ENCODE peak calls at places on chromosomes 5 and 9, in nine cellular contexts. V is effector memory CD4-positive, alpha-beta T cell; G is colonic mucosa; M is aorta; Q is cardiac muscle cell; F is CD4-positive, alpha-beta T cell; W is SK-N-MC; A is heart left ventricle; C is H9. U is an unnamed sample.

GRCh38 chr9:111959960-111960359 is 63.3 kb downstream of the UGCG start:
- DNase-seq in V (no peak), G (no peak), M (no peak), Q (no peak), F (no peak), W (no peak), A (no peak), C (no peak), U (no peak)

GRCh38 chr5:109619661-109620060 is 70.1 kb upstream of the MAN2A1 start:
- DNase-seq in V (no peak), G (no peak), M (no peak), Q (no peak), F (no peak), W (no peak), A (no peak), C (no peak), U (no peak)

GRCh38 chr5:38666668-38667498 is 110.4 kb upstream of the LIFR start:
- DNase-seq in V (no peak), G (no peak), M (no peak), Q (peak), F (no peak), W (no peak), A (peak), C (peak), U (peak)

GRCh38 chr9:33101104-33101951 is 24.9 kb upstream of the SMU1 start:
- DNase-seq in V (no peak), G (no peak), M (peak), Q (no peak), F (no peak), W (no peak), A (no peak), C (no peak), U (no peak)

GRCh38 chr5:37951946-37952721 is 112.3 kb upstream of the GDNF start:
- DNase-seq in V (no peak), G (no peak), M (no peak), Q (no peak), F (no peak), W (no peak), A (no peak), C (peak), U (no peak)

GRCh38 chr5:147857302-147858129 is 21.0 kb upstream of the SCGB3A2 start:
- DNase-seq in V (no peak), G (peak), M (peak), Q (peak), F (peak), W (peak), A (peak), C (peak), U (peak)

GRCh38 chr5:170427672-170428236 is 38.6 kb upstream of the KCNMB1 start:
- DNase-seq in V (no peak), G (no peak), M (no peak), Q (peak), F (no peak), W (peak), A (peak), C (no peak), U (no peak)

GRCh38 chr9:101625871-101626270 is 31.1 kb upstream of the PPP3R2 start:
- DNase-seq in V (no peak), G (no peak), M (no peak), Q (no peak), F (no peak), W (no peak), A (no peak), C (no peak), U (no peak)

GRCh38 chr9:16705121-16705604 is 165.3 kb downstream of the BNC2 start:
- DNase-seq in V (no peak), G (peak), M (peak), Q (peak), F (no peak), W (no peak), A (peak), C (peak), U (peak)

GRCh38 chr5:89343666-89344065 is 460.7 kb upstream of the MEF2C start:
- DNase-seq in V (no peak), G (peak), M (no peak), Q (no peak), F (no peak), W (no peak), A (no peak), C (no peak), U (no peak)

GRCh38 chr9:19998823-19999455 is 210.1 kb upstream of the SLC24A2 start:
- DNase-seq in V (no peak), G (no peak), M (no peak), Q (no peak), F (no peak), W (no peak), A (no peak), C (no peak), U (no peak)

GRCh38 chr5:158874343-158874742 is 225.4 kb downstream of the EBF1 start:
- DNase-seq in V (no peak), G (no peak), M (no peak), Q (no peak), F (no peak), W (no peak), A (no peak), C (no peak), U (no peak)

GRCh38 chr5:111308951-111309350 is 84.8 kb downstream of the CAMK4 start:
- DNase-seq in V (no peak), G (no peak), M (no peak), Q (no peak), F (no peak), W (no peak), A (no peak), C (peak), U (peak)

GRCh38 chr5:39256472-39256871 is 37.1 kb upstream of the FYB1 start:
- DNase-seq in V (no peak), G (peak), M (no peak), Q (no peak), F (no peak), W (no peak), A (no peak), C (no peak), U (no peak)

GRCh38 chr5:122849746-122850145 is 4.3 kb downstream of the SNX24 start:
- DNase-seq in V (no peak), G (no peak), M (no peak), Q (peak), F (no peak), W (no peak), A (no peak), C (no peak), U (no peak)

GRCh38 chr5:21895766-21896165 is 957.4 kb downstream of the CDH12 start:
- DNase-seq in V (no peak), G (no peak), M (no peak), Q (no peak), F (no peak), W (no peak), A (no peak), C (no peak), U (no peak)

GRCh38 chr5:179219661-179220620 is 125.3 kb downstream of the ADAMTS2 start:
- DNase-seq in V (no peak), G (no peak), M (peak), Q (no peak), F (no peak), W (no peak), A (peak), C (no peak), U (no peak)

GRCh38 chr9:136532799-136533774 is 12.8 kb downstream of the NOTCH1 start:
- DNase-seq in V (peak), G (no peak), M (no peak), Q (no peak), F (peak), W (no peak), A (no peak), C (no peak), U (no peak)

GRCh38 chr5:176542135-176542595 is 5.0 kb upstream of the RNF44 start:
- DNase-seq in V (peak), G (peak), M (no peak), Q (no peak), F (peak), W (no peak), A (no peak), C (peak), U (no peak)

GRCh38 chr9:33818167-33818831 is 1.3 kb downstream of the UBE2R2 start:
- DNase-seq in V (no peak), G (peak), M (peak), Q (no peak), F (no peak), W (no peak), A (peak), C (no peak), U (no peak)

GRCh38 chr5:123819401-123819800 is 307.4 kb downstream of the CSNK1G3 start:
- DNase-seq in V (no peak), G (no peak), M (no peak), Q (no peak), F (no peak), W (no peak), A (no peak), C (no peak), U (no peak)

GRCh38 chr9:98900725-98901124 is 43.0 kb upstream of the COL15A1 start:
- DNase-seq in V (no peak), G (no peak), M (no peak), Q (no peak), F (no peak), W (no peak), A (no peak), C (no peak), U (no peak)

GRCh38 chr5:7834982-7835381 is 16.0 kb downstream of the CFAP90 start:
- DNase-seq in V (no peak), G (no peak), M (no peak), Q (no peak), F (no peak), W (no peak), A (no peak), C (no peak), U (no peak)

GRCh38 chr5:40879163-40879942 is 29.9 kb upstream of the C7 start:
- DNase-seq in V (no peak), G (no peak), M (no peak), Q (peak), F (no peak), W (peak), A (no peak), C (no peak), U (no peak)

GRCh38 chr5:138545919-138546562 is 3.0 kb upstream of the ETF1 start:
- DNase-seq in V (no peak), G (no peak), M (no peak), Q (no peak), F (no peak), W (no peak), A (no peak), C (no peak), U (no peak)
- H3K27ac ChIP-seq in V (no peak), G (no peak), M (no peak), Q (no peak), F (no peak), W (no peak), A (no peak), C (no peak), U (no peak)

GRCh38 chr9:135088979-135089847 is 1.7 kb downstream of the OLFM1 start:
- DNase-seq in V (no peak), G (no peak), M (no peak), Q (no peak), F (no peak), W (no peak), A (no peak), C (no peak), U (no peak)
- H3K27ac ChIP-seq in V (no peak), G (no peak), M (no peak), Q (no peak), F (no peak), W (no peak), A (no peak), C (no peak), U (no peak)

GRCh38 chr9:96554326-96554725 is 65.3 kb downstream of the CDC14B start:
- DNase-seq in V (no peak), G (no peak), M (no peak), Q (no peak), F (no peak), W (no peak), A (no peak), C (no peak), U (no peak)
- H3K27ac ChIP-seq in V (no peak), G (no peak), M (no peak), Q (no peak), F (no peak), W (peak), A (no peak), C (no peak), U (no peak)

DNA sequence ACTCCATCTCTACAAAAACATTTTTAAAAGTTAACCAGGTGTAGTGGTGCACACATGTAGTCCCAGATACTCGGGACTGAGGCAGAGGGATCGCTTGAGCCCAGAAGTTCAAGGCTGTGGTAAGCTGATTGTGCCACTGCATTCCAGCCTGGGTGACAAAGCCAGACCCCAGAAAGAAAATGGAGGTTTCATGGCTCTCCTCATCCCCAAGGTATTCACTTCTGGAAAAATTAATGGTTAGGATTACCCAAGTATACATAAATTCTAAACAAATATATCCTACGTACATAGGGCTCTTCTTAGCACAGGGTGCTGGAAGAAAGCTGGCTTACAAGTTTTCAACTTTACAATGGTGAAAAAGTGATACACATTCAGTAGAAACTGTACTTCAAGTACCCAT is 18.6 kb upstream of the RECK start:
- DNase-seq in V (no peak), G (no peak), M (no peak), Q (no peak), F (no peak), W (no peak), A (no peak), C (no peak), U (no peak)
- H3K27ac ChIP-seq in V (no peak), G (no peak), M (no peak), Q (no peak), F (no peak), W (no peak), A (no peak), C (no peak), U (no peak)

DNA sequence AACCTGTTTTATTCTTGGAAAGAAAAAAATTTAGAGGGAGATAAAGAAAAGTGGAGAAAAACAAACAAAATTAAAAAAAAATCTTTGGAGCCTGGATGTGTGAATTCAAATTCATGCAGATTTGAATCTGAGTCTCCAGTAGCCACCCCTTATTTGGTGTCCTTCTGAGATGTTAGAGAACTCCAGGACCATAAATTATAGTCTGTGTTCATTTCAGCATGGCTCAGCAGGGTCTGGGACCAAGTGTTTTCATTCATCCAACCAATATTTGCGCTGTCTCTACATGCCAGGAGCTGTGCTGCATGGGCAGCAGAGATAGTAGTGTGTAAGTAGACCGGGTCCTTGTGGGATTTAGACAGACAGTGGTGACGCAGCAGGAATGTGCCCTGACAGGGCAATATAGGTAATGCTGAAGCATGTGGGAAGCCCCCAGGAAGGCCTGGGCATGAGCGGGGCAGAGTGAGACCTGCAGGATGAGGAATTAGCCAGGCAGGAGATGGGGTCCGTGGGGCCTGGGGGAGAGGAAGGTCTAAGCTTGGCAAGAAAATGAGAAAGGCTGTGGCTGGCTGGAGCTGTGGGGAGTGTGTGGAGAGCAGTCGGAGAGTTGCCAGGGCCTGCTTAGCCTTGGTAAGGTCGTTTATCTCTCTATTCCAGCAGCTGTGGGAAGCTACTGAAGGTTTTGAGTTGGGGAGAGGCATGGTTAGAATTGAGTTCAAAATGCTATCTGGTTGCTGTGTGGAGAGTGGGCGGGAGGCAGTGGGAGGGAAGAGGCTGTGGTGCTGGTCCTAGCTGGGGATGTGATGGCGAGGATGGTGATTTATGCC is 16.8 kb downstream of the STXBP1 start:
- DNase-seq in V (no peak), G (no peak), M (no peak), Q (no peak), F (no peak), W (no peak), A (peak), C (no peak), U (no peak)
- H3K27ac ChIP-seq in V (no peak), G (no peak), M (no peak), Q (peak), F (no peak), W (no peak), A (peak), C (no peak), U (no peak)

GRCh38 chr9:129964901-129965734 is 77.9 kb downstream of the FNBP1 start:
- DNase-seq in V (no peak), G (no peak), M (no peak), Q (no peak), F (no peak), W (peak), A (no peak), C (no peak), U (peak)
- H3K27ac ChIP-seq in V (peak), G (peak), M (peak), Q (peak), F (peak), W (peak), A (peak), C (peak), U (peak)

GRCh38 chr9:123338710-123339665 is 17.0 kb upstream of the CRB2 start:
- DNase-seq in V (no peak), G (no peak), M (peak), Q (no peak), F (peak), W (no peak), A (peak), C (no peak), U (no peak)
- H3K27ac ChIP-seq in V (no peak), G (peak), M (no peak), Q (no peak), F (peak), W (peak), A (peak), C (no peak), U (no peak)

U was measured in neural progenitor cell.